ENCODE peak calls at places on chromosomes 13 and 19, in ten cellular contexts. V, Z, O, E, R, H, D, U, A and J are unnamed samples.

GRCh38 chr19:19230999-19231398 is 19.2 kb downstream of the NCAN start:
- DNase-seq in V (no peak), Z (no peak), O (no peak), E (no peak), R (no peak), H (no peak), D (no peak), U (no peak), A (no peak), J (no peak)

GRCh38 chr13:98435356-98435755 is 141.6 kb downstream of the STK24 start:
- DNase-seq in V (no peak), Z (no peak), O (no peak), E (no peak), R (no peak), H (no peak), D (no peak), U (no peak), A (no peak), J (no peak)

GRCh38 chr19:46475976-46476375 is 4.6 kb upstream of the PNMA8A start:
- DNase-seq in V (no peak), Z (no peak), O (no peak), E (no peak), R (no peak), H (no peak), D (no peak), U (no peak), A (no peak), J (no peak)

GRCh38 chr13:30567072-30567471 is 50.6 kb upstream of the USPL1 start:
- DNase-seq in V (no peak), Z (no peak), O (no peak), E (no peak), R (no peak), H (no peak), D (no peak), U (no peak), A (no peak), J (no peak)

GRCh38 chr13:20721454-20722357 is 18.2 kb downstream of the IL17D start:
- DNase-seq in V (no peak), Z (no peak), O (no peak), E (no peak), R (peak; percentile 72), H (no peak), D (no peak), U (no peak), A (no peak), J (no peak)

GRCh38 chr19:6593651-6594416 is 2.9 kb upstream of the CD70 start:
- DNase-seq in V (no peak), Z (no peak), O (no peak), E (no peak), R (no peak), H (no peak), D (no peak), U (no peak), A (no peak), J (no peak)

GRCh38 chr13:46386996-46387851 is at the start of gene RUBCNL:
- DNase-seq in V (no peak), Z (no peak), O (peak; percentile 57), E (peak; percentile 6), R (no peak), H (no peak), D (no peak), U (no peak), A (peak; percentile 10), J (no peak)

GRCh38 chr13:46884531-46884930 is 12.3 kb downstream of the HTR2A start:
- DNase-seq in V (no peak), Z (no peak), O (no peak), E (no peak), R (no peak), H (no peak), D (no peak), U (no peak), A (no peak), J (no peak)

GRCh38 chr13:58889474-58889873 is 1257.9 kb downstream of the PCDH17 start:
- DNase-seq in V (no peak), Z (no peak), O (no peak), E (no peak), R (no peak), H (no peak), D (no peak), U (no peak), A (no peak), J (no peak)

GRCh38 chr19:41373993-41374392 is 2.3 kb upstream of the TMEM91 start:
- DNase-seq in V (peak; percentile 95), Z (no peak), O (no peak), E (no peak), R (peak; percentile 97), H (peak; percentile 97), D (peak; percentile 89), U (no peak), A (peak; percentile 31), J (no peak)

GRCh38 chr19:14091086-14091884 is 734 bp upstream of the SAMD1 start:
- DNase-seq in V (no peak), Z (no peak), O (peak; percentile 78), E (no peak), R (peak; percentile 59), H (no peak), D (no peak), U (no peak), A (peak; percentile 74), J (peak; percentile 23)